ENCODE peak calls at places on chromosome X, in eight cellular contexts. P, E, H, M, W, N, F and Q are unnamed samples.
A peak's percentile ranks its signal among the peaks of the same experiment; 100 is the strongest.

GRCh38 chrX:125604448-125604847 is 284.8 kb downstream of the TEX13C start:
- DNase-seq in P (no peak), E (no peak), H (no peak), M (no peak), W (no peak), N (no peak), F (no peak), Q (no peak)

GRCh38 chrX:110418220-110418856 is 59.7 kb downstream of the RTL9 start:
- DNase-seq in P (peak; percentile 54), E (peak; percentile 46), H (peak; percentile 14), M (no peak), W (peak; percentile 32), N (no peak), F (no peak), Q (peak; percentile 39)

GRCh38 chrX:56385336-56385735 is 153.2 kb downstream of the KLF8 start:
- DNase-seq in P (no peak), E (no peak), H (no peak), M (no peak), W (no peak), N (no peak), F (no peak), Q (no peak)

GRCh38 chrX:14398725-14399124 is 130.6 kb upstream of the GLRA2 start:
- DNase-seq in P (no peak), E (no peak), H (no peak), M (no peak), W (no peak), N (peak; percentile 25), F (no peak), Q (no peak)

GRCh38 chrX:126165401-126165720 is 728 bp downstream of the DCAF12L2 start:
- DNase-seq in P (no peak), E (no peak), H (no peak), M (no peak), W (no peak), N (no peak), F (no peak), Q (no peak)

GRCh38 chrX:20089845-20090244 is 26.9 kb downstream of the MAP7D2 start:
- DNase-seq in P (no peak), E (no peak), H (no peak), M (no peak), W (no peak), N (no peak), F (no peak), Q (no peak)

GRCh38 chrX:119218198-119218597 is 17.9 kb upstream of the PGRMC1 start:
- DNase-seq in P (no peak), E (no peak), H (no peak), M (no peak), W (no peak), N (no peak), F (no peak), Q (no peak)

GRCh38 chrX:120136128-120136527 is 20.4 kb upstream of the RHOXF1 start:
- DNase-seq in P (no peak), E (no peak), H (no peak), M (no peak), W (no peak), N (no peak), F (no peak), Q (no peak)

GRCh38 chrX:8783100-8784098 is 17.8 kb downstream of the FAM9A start:
- DNase-seq in P (no peak), E (no peak), H (peak; percentile 63), M (peak; percentile 1), W (no peak), N (no peak), F (no peak), Q (no peak)

GRCh38 chrX:54085666-54086065 is 41.4 kb upstream of the PHF8 start:
- DNase-seq in P (no peak), E (no peak), H (no peak), M (no peak), W (no peak), N (no peak), F (no peak), Q (no peak)

GRCh38 chrX:8191022-8191421 is 20.0 kb upstream of the VCX2 start:
- DNase-seq in P (no peak), E (peak; percentile 46), H (no peak), M (no peak), W (no peak), N (no peak), F (no peak), Q (no peak)

GRCh38 chrX:5474282-5474681 is 754.4 kb downstream of the NLGN4X start:
- DNase-seq in P (no peak), E (no peak), H (no peak), M (no peak), W (no peak), N (no peak), F (no peak), Q (no peak)

GRCh38 chrX:104324871-104325585 is 70.3 kb upstream of the ESX1 start:
- DNase-seq in P (no peak), E (no peak), H (no peak), M (no peak), W (no peak), N (no peak), F (no peak), Q (no peak)

GRCh38 chrX:46184749-46185148 is 360.5 kb downstream of the ZNF674 start:
- DNase-seq in P (no peak), E (no peak), H (no peak), M (no peak), W (no peak), N (no peak), F (no peak), Q (no peak)

GRCh38 chrX:10579753-10580060 is 40.7 kb downstream of the MID1 start:
- DNase-seq in P (peak; percentile 39), E (no peak), H (no peak), M (no peak), W (no peak), N (no peak), F (no peak), Q (no peak)

GRCh38 chrX:118928126-118928525 is 46.3 kb upstream of the LONRF3 start:
- DNase-seq in P (peak; percentile 3), E (no peak), H (no peak), M (no peak), W (no peak), N (no peak), F (peak; percentile 0), Q (no peak)

GRCh38 chrX:129233791-129234190 is 289.5 kb downstream of the SMARCA1 start:
- DNase-seq in P (no peak), E (no peak), H (no peak), M (no peak), W (no peak), N (no peak), F (no peak), Q (no peak)

GRCh38 chrX:2691543-2692220 is 587 bp downstream of the CD99 start:
- DNase-seq in P (no peak), E (peak; percentile 75), H (no peak), M (no peak), W (peak; percentile 29), N (no peak), F (no peak), Q (peak; percentile 32)
- TF ChIP-seq CTCF in P (no peak), E (no peak), H (no peak), M (no peak), W (no peak), N (no peak), F (no peak), Q (no peak)

DNA sequence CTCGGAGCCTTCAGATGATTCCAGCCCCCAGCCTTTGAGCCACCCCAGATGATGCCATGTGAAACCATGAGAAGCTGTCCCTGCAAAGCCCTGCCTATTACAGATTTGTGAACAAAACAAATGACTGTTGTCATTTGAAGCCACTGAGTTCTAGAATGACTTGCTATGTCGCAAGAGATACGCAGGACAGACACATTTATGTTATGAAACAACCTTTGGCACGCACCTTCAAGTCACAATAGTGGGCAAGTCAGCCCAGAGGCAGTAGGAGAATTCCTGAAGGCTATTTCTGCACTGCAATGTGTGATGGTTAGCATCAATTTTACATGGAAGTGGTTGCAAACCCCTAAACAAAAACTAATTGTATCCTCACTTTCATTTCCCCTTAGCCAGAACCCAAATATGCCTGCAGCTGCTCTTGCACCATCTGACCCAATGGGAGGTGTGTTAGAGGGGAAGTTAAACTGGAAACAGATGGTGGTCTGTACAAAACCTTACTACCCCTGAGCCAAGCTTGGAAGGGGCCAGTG is 174.4 kb upstream of the ATP6AP2 start:
- DNase-seq in P (no peak), E (no peak), H (no peak), M (no peak), W (no peak), N (no peak), F (no peak), Q (no peak)
- TF ChIP-seq CTCF in P (no peak), E (no peak), H (no peak), M (no peak), W (no peak), N (no peak), F (no peak), Q (no peak)

DNA sequence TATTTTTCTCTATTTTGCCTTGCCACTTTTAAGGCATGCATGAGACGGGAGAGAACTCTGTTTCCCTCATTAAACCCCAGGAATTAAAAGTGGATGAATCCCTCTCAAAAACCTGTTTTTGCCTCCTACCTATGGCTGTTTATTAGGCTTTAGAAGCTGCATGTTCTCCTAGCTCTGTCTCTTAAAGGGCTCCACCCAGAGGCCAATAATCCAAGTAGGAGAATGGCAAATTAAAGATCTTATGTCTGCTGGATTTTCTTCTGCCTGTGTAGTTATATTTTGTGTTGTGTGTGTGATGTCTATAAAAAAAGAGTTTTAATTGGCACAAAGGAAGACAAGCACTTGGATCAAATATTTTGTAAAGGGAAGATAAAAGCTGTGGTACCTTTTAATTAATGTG is 32.4 kb downstream of the MAGEC1 start:
- DNase-seq in P (no peak), E (no peak), H (no peak), M (no peak), W (no peak), N (no peak), F (no peak), Q (no peak)
- TF ChIP-seq CTCF in P (peak; percentile 12), E (no peak), H (no peak), M (no peak), W (no peak), N (no peak), F (no peak), Q (peak; percentile 28)

DNA sequence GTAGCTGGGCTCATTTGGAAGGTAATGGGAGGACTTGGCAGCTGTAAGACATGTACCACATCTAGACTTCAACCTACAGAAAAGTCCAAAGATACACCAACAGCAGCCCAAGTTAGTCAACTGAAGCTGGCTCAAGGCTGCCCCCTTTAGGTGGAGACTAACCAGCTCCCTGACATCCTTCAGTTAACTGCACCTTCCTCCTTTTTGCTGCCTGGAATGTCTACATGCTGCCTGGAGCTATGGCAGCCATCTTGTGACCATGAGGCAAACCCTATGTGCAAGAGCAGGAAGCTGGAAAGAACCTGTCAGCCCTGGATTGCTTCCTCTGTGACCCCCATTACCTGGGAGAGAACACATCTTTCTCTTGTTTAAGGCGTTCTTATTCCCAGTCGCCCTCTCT is 25.8 kb downstream of the ARSD start:
- DNase-seq in P (no peak), E (no peak), H (no peak), M (no peak), W (no peak), N (no peak), F (no peak), Q (no peak)
- TF ChIP-seq CTCF in P (peak; percentile 23), E (no peak), H (no peak), M (no peak), W (no peak), N (no peak), F (no peak), Q (peak; percentile 33)

DNA sequence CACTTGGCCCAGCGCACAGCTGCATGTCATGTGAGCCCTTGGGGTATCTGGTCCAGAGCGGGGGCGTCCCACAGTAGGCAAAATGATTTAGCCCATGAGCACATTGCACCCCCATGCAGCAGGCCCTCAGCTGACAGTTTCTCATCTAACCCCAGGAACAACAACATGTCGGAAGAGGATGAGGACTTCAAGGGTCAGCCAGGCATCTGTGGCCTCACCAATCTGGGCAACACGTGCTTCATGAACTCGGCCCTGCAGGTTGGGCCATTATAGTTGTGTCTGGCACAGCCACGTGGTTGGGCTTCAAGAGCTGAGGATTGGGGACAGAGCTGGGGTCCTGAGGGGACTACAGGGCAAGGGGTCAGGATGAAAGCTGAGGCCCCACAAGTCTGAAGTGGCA is 7.8 kb downstream of the USP11 start:
- DNase-seq in P (no peak), E (no peak), H (no peak), M (no peak), W (no peak), N (no peak), F (no peak), Q (no peak)
- TF ChIP-seq CTCF in P (no peak), E (no peak), H (no peak), M (no peak), W (no peak), N (no peak), F (no peak), Q (no peak)